ENCODE peak calls at places on chromosomes 11 and 22, in ten cellular contexts. F, H, L, O, Q, R, A, J, Y and P are unnamed samples.

GRCh38 chr22:50001388-50002231 is 11.0 kb downstream of the IL17REL start:
- DNase-seq in F (peak; percentile 9), H (no peak), L (no peak), O (no peak), Q (peak; percentile 77), R (no peak), A (no peak), J (no peak), Y (no peak), P (no peak)

GRCh38 chr22:46537221-46537945 is at the start of gene CELSR1:
- DNase-seq in F (peak; percentile 45), H (no peak), L (no peak), O (no peak), Q (no peak), R (no peak), A (peak; percentile 75), J (peak; percentile 92), Y (no peak), P (no peak)

GRCh38 chr11:77710358-77710757 is 72.8 kb upstream of the CLNS1A start:
- DNase-seq in F (no peak), H (no peak), L (no peak), O (no peak), Q (no peak), R (no peak), A (no peak), J (no peak), Y (no peak), P (no peak)

GRCh38 chr11:116104480-116105174 is 600.4 kb upstream of the CADM1 start:
- DNase-seq in F (no peak), H (no peak), L (no peak), O (no peak), Q (no peak), R (no peak), A (no peak), J (no peak), Y (no peak), P (no peak)

GRCh38 chr22:37218771-37219411 is 6.6 kb upstream of the SSTR3 start:
- DNase-seq in F (no peak), H (peak; percentile 74), L (no peak), O (no peak), Q (no peak), R (peak; percentile 79), A (peak; percentile 86), J (no peak), Y (no peak), P (peak; percentile 58)

GRCh38 chr11:14179126-14179820 is 179.7 kb downstream of the RRAS2 start:
- DNase-seq in F (peak; percentile 71), H (no peak), L (peak; percentile 72), O (no peak), Q (no peak), R (no peak), A (no peak), J (no peak), Y (no peak), P (no peak)

GRCh38 chr11:71109186-71109585 is 143.2 kb downstream of the SHANK2 start:
- DNase-seq in F (no peak), H (no peak), L (no peak), O (no peak), Q (no peak), R (no peak), A (no peak), J (no peak), Y (no peak), P (no peak)

GRCh38 chr11:64838600-64839334 is 5.7 kb downstream of the CDC42BPG start:
- DNase-seq in F (no peak), H (no peak), L (no peak), O (no peak), Q (no peak), R (no peak), A (no peak), J (no peak), Y (no peak), P (no peak)

GRCh38 chr11:13880719-13881118 is 81.8 kb upstream of the SPON1 start:
- DNase-seq in F (no peak), H (no peak), L (no peak), O (no peak), Q (no peak), R (no peak), A (no peak), J (no peak), Y (no peak), P (no peak)

GRCh38 chr11:30504468-30504867 is 81.7 kb downstream of the MPPED2 start:
- DNase-seq in F (no peak), H (no peak), L (no peak), O (no peak), Q (no peak), R (no peak), A (no peak), J (no peak), Y (no peak), P (no peak)

GRCh38 chr11:74932169-74932568 is 16.7 kb downstream of the XRRA1 start:
- DNase-seq in F (peak; percentile 18), H (no peak), L (no peak), O (no peak), Q (peak; percentile 6), R (no peak), A (no peak), J (no peak), Y (no peak), P (no peak)

GRCh38 chr11:1226226-1226961 is 3.5 kb downstream of the MUC5B start:
- DNase-seq in F (no peak), H (no peak), L (no peak), O (peak; percentile 24), Q (peak; percentile 13), R (no peak), A (no peak), J (peak; percentile 70), Y (no peak), P (no peak)

GRCh38 chr22:31240011-31240410 is 27.9 kb downstream of the LIMK2 start:
- DNase-seq in F (no peak), H (no peak), L (no peak), O (no peak), Q (no peak), R (no peak), A (no peak), J (no peak), Y (no peak), P (no peak)

GRCh38 chr11:117143390-117143789 is 697 bp upstream of the PAFAH1B2 start:
- DNase-seq in F (peak; percentile 67), H (peak; percentile 14), L (no peak), O (peak; percentile 68), Q (peak; percentile 57), R (no peak), A (peak; percentile 56), J (no peak), Y (no peak), P (no peak)

GRCh38 chr22:37267661-37268413 is 14.5 kb upstream of the CYTH4 start:
- DNase-seq in F (no peak), H (no peak), L (no peak), O (no peak), Q (no peak), R (no peak), A (no peak), J (no peak), Y (no peak), P (no peak)

GRCh38 chr11:2573240-2574042 is 126.4 kb downstream of the KCNQ1OT1 start:
- DNase-seq in F (no peak), H (no peak), L (no peak), O (peak; percentile 22), Q (no peak), R (no peak), A (no peak), J (peak; percentile 46), Y (no peak), P (no peak)